ENCODE peak calls at places on chromosomes 2 and 18, in five cellular contexts. A, D, I, H and L are unnamed samples. For H3K79me2 and H3K4me1, the result is how much of the 10 kb centered on the place peaks cover.

GRCh38 chr2:229378386-229378785 is 107.3 kb upstream of the PID1 start:
- DNase-seq in H (no peak), A (no peak), D (no peak), I (no peak), L (no peak)

GRCh38 chr18:42706618-42707017 is 408.9 kb downstream of the RIT2 start:
- DNase-seq in I (peak), D (no peak), A (no peak), H (peak), L (peak)

GRCh38 chr18:56522826-56523225 is 115.6 kb downstream of the TXNL1 start:
- DNase-seq in I (no peak), A (no peak), D (no peak), H (no peak), L (no peak)

GRCh38 chr2:61255580-61256437 is 93.8 kb downstream of the C2orf74 start:
- DNase-seq in H (no peak), D (no peak), A (no peak), I (no peak), L (no peak)

GRCh38 chr2:47295133-47295980 is 107.6 kb upstream of the MSH2 start:
- DNase-seq in A (no peak), H (no peak), I (no peak), D (no peak), L (no peak)

GRCh38 chr2:55048514-55048924 is 1.7 kb downstream of the RTN4 start:
- DNase-seq in A (peak), H (peak), I (peak), D (peak), L (no peak)

GRCh38 chr18:26416652-26417150 is 131.7 kb downstream of the KCTD1 start:
- DNase-seq in H (no peak), D (no peak), A (no peak), I (no peak), L (no peak)

GRCh38 chr2:11870064-11870463 is 123.6 kb downstream of the LPIN1 start:
- DNase-seq in I (peak), D (no peak), H (no peak), A (no peak), L (no peak)

GRCh38 chr2:98749053-98749450 is 18.1 kb upstream of the MGAT4A start:
- DNase-seq in D (no peak), I (no peak), A (peak), H (no peak), L (no peak)

GRCh38 chr2:69693472-69694450 is 48.2 kb upstream of the ANXA4 start:
- DNase-seq in I (no peak), A (peak), D (no peak), H (no peak), L (peak)

GRCh38 chr2:196046123-196046917 is 22.3 kb downstream of the DNAH7 start:
- DNase-seq in D (no peak), A (no peak), I (no peak), H (no peak), L (no peak)

GRCh38 chr2:106695919-106696318 is 190.0 kb downstream of the ST6GAL2 start:
- DNase-seq in H (no peak), I (no peak), A (no peak), D (no peak), L (no peak)

GRCh38 chr2:430280-431040 is 142.6 kb upstream of the ALKAL2 start:
- DNase-seq in H (no peak), D (no peak), I (no peak), A (no peak), L (no peak)

GRCh38 chr2:143802242-143802641 is 673.0 kb downstream of the ARHGAP15 start:
- DNase-seq in D (no peak), A (no peak), H (no peak), I (no peak), L (no peak)

GRCh38 chr2:163119964-163120363 is 281.4 kb upstream of the KCNH7 start:
- DNase-seq in D (no peak), I (no peak), H (peak), A (no peak), L (no peak)

GRCh38 chr18:35491689-35492077 is 6.1 kb downstream of the INO80C start:
- DNase-seq in H (no peak), D (no peak), A (no peak), I (peak), L (no peak)

GRCh38 chr2:241007111-241007510 is 8.7 kb downstream of the SNED1 start:
- DNase-seq in A (no peak), I (no peak), D (no peak), H (no peak), L (no peak)

GRCh38 chr2:153354406-153354805 is 124.2 kb downstream of the RPRM start:
- DNase-seq in I (no peak), A (no peak), D (no peak), H (no peak), L (no peak)

GRCh38 chr2:44163782-44164181 is 4.9 kb upstream of the PPM1B start:
- DNase-seq in I (no peak), H (no peak), D (no peak), A (no peak), L (no peak)

GRCh38 chr2:16394986-16395550 is 270.6 kb downstream of the CYRIA start:
- DNase-seq in A (no peak), D (no peak), H (no peak), I (no peak), L (no peak)
- H3K79me2 ChIP-seq in A (under half), D (under half), H (under half), I (under half), L (under half)

DNA sequence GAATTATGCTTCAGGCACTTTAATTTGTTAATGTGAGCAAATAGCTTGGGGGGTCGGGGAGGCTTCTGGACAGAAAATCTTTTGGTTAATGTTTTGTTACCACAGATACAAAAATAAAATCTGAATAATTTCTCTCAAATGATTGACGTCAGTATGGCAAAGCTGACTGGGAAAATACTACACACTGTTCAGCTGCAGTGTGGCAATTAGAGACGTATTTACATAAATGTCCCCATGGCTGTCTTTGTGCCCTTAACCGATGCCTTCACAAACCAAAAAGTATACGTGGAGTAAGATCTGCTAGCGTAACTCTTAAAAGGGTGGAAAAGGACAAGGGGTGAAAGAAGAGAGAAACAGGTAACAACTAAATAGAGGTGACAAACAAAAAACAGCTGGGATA is 83.4 kb downstream of the ACTR2 start:
- DNase-seq in H (no peak), I (no peak), A (no peak), D (no peak), L (no peak)
- H3K4me1 ChIP-seq in H (under half), I (under half), A (under half), D (under half), L (under half)

DNA sequence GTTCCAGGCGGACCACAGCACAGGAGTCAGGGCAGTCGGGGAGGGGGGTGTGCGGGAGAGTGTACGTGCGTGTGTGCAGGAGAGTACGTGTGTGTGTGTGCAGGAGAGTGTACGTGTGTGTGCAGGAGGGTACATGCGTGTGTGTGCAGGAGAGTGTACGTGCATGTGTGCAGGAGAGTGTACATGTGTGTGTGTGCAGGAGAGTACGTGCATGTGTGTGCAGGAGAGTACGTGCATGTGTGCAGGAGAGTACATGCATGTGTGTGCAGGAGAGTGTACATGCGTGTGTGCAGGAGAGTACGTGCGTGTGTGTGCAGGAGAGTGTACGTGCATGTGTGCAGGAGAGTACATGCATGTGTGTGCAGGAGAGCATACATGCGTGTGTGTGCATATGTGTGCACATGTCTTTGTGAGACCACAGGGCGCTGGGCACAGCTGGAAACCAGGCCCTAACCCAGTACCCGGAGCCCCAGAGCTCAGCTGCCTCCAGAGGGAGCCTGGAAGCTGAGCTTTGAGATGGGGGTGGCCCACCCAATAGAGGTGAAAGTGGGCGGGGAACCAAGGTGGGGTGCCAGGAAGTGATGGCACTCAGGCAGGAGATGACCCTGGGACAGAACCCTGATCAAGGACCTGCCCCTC is 13.9 kb upstream of the KLHL30 start:
- DNase-seq in A (no peak), D (no peak), I (no peak), H (no peak), L (no peak)
- H3K79me2 ChIP-seq in A (under half), D (under half), I (under half), H (under half), L (under half)

DNA sequence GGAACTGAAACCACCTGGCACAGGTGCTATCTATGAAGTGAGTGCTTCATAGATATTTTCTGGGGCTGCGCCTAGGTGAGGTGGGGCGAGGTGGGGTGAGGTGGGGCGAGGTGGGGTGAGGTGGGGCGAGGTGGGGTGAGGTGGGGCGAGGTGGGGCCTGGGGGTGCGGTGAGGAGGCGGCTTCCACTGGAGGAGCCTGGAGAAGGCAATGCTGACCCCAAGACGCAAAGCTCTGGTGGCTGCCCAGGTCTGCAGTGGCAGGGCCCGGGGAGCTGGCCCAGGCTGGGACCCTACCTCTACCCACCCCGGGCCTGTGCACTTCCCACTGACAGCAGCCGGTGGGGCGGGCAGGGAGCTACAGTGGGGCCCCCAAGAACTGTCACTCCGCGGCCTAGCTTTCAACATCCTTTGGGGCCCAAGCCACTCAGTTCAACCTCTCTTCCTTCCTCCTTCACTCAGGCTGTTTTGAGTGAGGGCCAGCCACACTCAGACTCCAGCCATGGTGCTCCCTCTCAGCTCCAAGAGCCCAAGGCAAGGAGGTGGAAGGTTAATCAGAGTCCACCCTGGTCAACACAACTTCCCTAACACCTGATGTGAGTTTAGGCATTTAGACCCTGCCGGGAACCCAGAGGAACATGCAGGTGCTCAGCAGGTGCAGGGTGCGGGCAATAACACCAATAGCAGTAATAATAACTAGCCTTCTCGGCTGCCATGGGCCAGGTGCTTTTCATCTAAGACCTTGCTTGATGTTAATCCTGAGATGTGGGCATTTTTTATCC is 93.7 kb downstream of the ZFP36L2 start:
- DNase-seq in H (no peak), I (no peak), D (no peak), A (peak), L (peak)
- H3K4me1 ChIP-seq in H (under half), I (under half), D (under half), A (half or more), L (half or more)

GRCh38 chr2:8669157-8669852 is 12.6 kb upstream of the ID2 start:
- DNase-seq in I (no peak), H (no peak), A (no peak), D (no peak), L (no peak)
- H3K79me2 ChIP-seq in I (under half), H (under half), A (under half), D (under half), L (under half)